ENCODE peak calls at places on chromosomes 5 and 9, in five cellular contexts. Y is IMR-90, F is astrocyte, C is Panc1, J is psoas muscle. W is an unnamed sample.
A peak's percentile ranks its signal among the peaks of the same experiment; 100 is the strongest.

GRCh38 chr5:135921388-135921787 is 25.7 kb upstream of the IL9 start:
- DNase-seq in F (no peak), Y (peak; percentile 27), C (no peak), J (no peak), W (no peak)

GRCh38 chr5:146048994-146049703 is 56.2 kb downstream of the PLAC8L1 start:
- DNase-seq in Y (peak; percentile 84), J (no peak), F (peak; percentile 58), C (peak; percentile 22), W (peak; percentile 74)

GRCh38 chr5:139667730-139668063 is 19.5 kb downstream of the CXXC5 start:
- DNase-seq in F (peak; percentile 55), Y (peak; percentile 60), C (no peak), J (no peak), W (no peak)

GRCh38 chr9:7935666-7936065 is 136.1 kb upstream of the DMAC1 start:
- DNase-seq in C (no peak), J (no peak), Y (no peak), F (peak; percentile 32), W (no peak)

GRCh38 chr9:86641970-86642369 is 287.8 kb upstream of the TUT7 start:
- DNase-seq in Y (no peak), C (no peak), F (no peak), J (no peak), W (no peak)

GRCh38 chr5:142000709-142001484 is 11.9 kb downstream of the GNPDA1 start:
- DNase-seq in C (no peak), Y (no peak), J (no peak), F (no peak), W (peak; percentile 42)

GRCh38 chr5:10702911-10703491 is 58.0 kb downstream of the DAP start:
- DNase-seq in Y (peak; percentile 80), C (no peak), F (peak; percentile 79), J (no peak), W (peak; percentile 44)

GRCh38 chr5:133781446-133781845 is 169.1 kb upstream of the FSTL4 start:
- DNase-seq in Y (no peak), C (no peak), J (no peak), F (no peak), W (no peak)

GRCh38 chr9:33186457-33187168 is 19.5 kb upstream of the B4GALT1 start:
- DNase-seq in C (no peak), Y (peak; percentile 67), J (no peak), F (no peak), W (peak; percentile 26)

GRCh38 chr5:176603091-176603490 is 6.9 kb downstream of the GPRIN1 start:
- DNase-seq in J (no peak), Y (no peak), F (no peak), C (no peak), W (no peak)

GRCh38 chr9:34381323-34381722 is 4.6 kb upstream of the MYORG start:
- DNase-seq in Y (no peak), F (no peak), J (no peak), C (no peak), W (no peak)

GRCh38 chr5:134140530-134141201 is 26.2 kb downstream of the TCF7 start:
- DNase-seq in F (peak; percentile 53), Y (peak; percentile 71), J (peak; percentile 58), C (no peak), W (peak; percentile 63)

GRCh38 chr9:98142182-98142924 is 23.3 kb upstream of the TRIM14 start:
- DNase-seq in F (no peak), Y (no peak), C (no peak), J (no peak), W (no peak)

GRCh38 chr5:116229131-116229530 is 144.3 kb downstream of the COMMD10 start:
- DNase-seq in J (no peak), Y (no peak), C (no peak), F (no peak), W (no peak)

GRCh38 chr9:134435527-134436355 is 109.5 kb downstream of the RXRA start:
- DNase-seq in Y (no peak), F (no peak), C (no peak), J (no peak), W (no peak)
- H3K4me1 ChIP-seq in Y (peaks cover 24% of the 10 kb centered on the region), F (peaks cover 12% of the 10 kb centered on the region), C (no peaks in the 10 kb centered on the region), J (peaks cover 94% of the 10 kb centered on the region), W (peaks cover 7% of the 10 kb centered on the region)

GRCh38 chr5:73501406-73501805 is 3.2 kb downstream of the BTF3 start:
- DNase-seq in J (no peak), Y (no peak), F (no peak), C (no peak), W (no peak)

GRCh38 chr5:73506459-73506955 is 8.3 kb downstream of the BTF3 start:
- DNase-seq in C (no peak), Y (no peak), F (no peak), J (no peak), W (no peak)

DNA sequence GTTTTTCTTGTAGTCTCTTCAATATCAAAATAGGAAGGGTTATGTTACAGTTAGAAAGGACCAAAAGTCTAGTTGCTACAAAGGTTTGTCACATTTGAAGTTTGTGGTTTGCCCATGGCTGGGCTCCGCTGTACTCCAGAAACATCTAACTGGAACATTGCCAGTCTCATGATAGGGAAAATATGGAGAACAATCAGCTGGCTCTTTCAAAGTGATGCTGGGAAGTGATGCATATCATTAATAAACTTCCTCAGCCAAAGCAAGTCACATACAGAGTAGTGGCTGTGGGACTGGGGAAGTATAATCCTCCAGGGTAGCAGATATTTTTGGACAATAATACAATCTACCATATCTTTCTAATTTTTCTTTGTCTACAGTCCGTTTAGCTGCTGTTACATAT is 8.8 kb downstream of the BTF3 start:
- DNase-seq in F (no peak), Y (no peak), C (no peak), J (no peak), W (peak; percentile 81)
- H3K4me1 ChIP-seq in F (no peaks in the 10 kb centered on the region), Y (peaks cover 2% of the 10 kb centered on the region), C (no peaks in the 10 kb centered on the region), J (no peaks in the 10 kb centered on the region), W (peaks cover 10% of the 10 kb centered on the region)

GRCh38 chr5:179763215-179763945 is 30.4 kb upstream of the LTC4S start:
- DNase-seq in J (peak; percentile 47), Y (peak; percentile 91), F (peak; percentile 87), C (peak; percentile 55), W (peak; percentile 85)
- H3K4me1 ChIP-seq in J (peaks cover 61% of the 10 kb centered on the region), Y (peaks cover 39% of the 10 kb centered on the region), F (peaks cover 56% of the 10 kb centered on the region), C (peaks cover 36% of the 10 kb centered on the region), W (peaks cover 55% of the 10 kb centered on the region)

GRCh38 chr5:178149199-178149932 is 4.3 kb downstream of the NHP2 start:
- DNase-seq in F (peak; percentile 22), Y (peak; percentile 19), C (no peak), J (no peak), W (no peak)
- H3K4me1 ChIP-seq in F (peaks cover 9% of the 10 kb centered on the region), Y (peaks cover 7% of the 10 kb centered on the region), C (peaks cover 7% of the 10 kb centered on the region), J (peaks cover 22% of the 10 kb centered on the region), W (peaks cover 6% of the 10 kb centered on the region)

GRCh38 chr5:174426388-174426787 is 298.0 kb upstream of the MSX2 start:
- DNase-seq in F (no peak), C (no peak), Y (no peak), J (no peak), W (no peak)

GRCh38 chr5:174427304-174427703 is 297.1 kb upstream of the MSX2 start:
- DNase-seq in F (no peak), Y (no peak), J (no peak), C (no peak), W (no peak)

GRCh38 chr5:174425271-174425963 is 299.0 kb upstream of the MSX2 start:
- DNase-seq in C (no peak), J (no peak), F (no peak), Y (no peak), W (no peak)

GRCh38 chr5:174425964-174426290 is 298.5 kb upstream of the MSX2 start:
- DNase-seq in F (no peak), Y (no peak), J (no peak), C (no peak), W (no peak)

DNA sequence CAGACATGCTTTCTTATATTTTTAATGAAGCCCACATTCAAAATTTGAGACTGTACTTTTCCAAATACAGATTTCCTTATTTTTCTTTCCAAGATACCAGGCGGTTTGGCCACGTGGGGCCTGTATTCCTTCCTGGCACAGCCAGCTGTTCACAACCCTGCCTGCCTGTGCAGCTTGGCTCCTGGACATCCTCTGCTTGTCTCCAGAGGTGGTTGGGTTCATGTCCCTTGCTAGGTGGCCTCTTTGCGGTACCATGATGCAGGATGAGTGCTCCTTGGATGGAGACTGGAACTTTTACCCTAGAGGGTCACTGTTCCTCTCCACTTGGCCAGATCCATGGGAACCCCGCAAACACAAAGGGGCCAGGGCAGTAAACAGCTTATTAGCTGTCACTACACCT is 297.5 kb upstream of the MSX2 start:
- DNase-seq in F (no peak), Y (no peak), C (no peak), J (no peak), W (no peak)
- H3K4me1 ChIP-seq in F (no peaks in the 10 kb centered on the region), Y (no peaks in the 10 kb centered on the region), C (peaks cover 4% of the 10 kb centered on the region), J (peaks cover 11% of the 10 kb centered on the region), W (no peaks in the 10 kb centered on the region)

GRCh38 chr5:147901555-147901954 is 4.8 kb downstream of the C5orf46 start:
- DNase-seq in F (peak; percentile 92), J (no peak), Y (peak; percentile 12), C (no peak), W (no peak)
- H3K4me1 ChIP-seq in F (peaks cover 64% of the 10 kb centered on the region), J (no peaks in the 10 kb centered on the region), Y (peaks cover 2% of the 10 kb centered on the region), C (no peaks in the 10 kb centered on the region), W (peaks cover 10% of the 10 kb centered on the region)

W was measured in endothelial cell of umbilical vein.